ENCODE peak calls at places on chromosomes 2 and 18, in five cellular contexts. K is H9; D is naive thymus-derived CD4-positive, alpha-beta T cell; X is right cardiac atrium; I is IMR-90. B is an unnamed sample.
A peak's percentile ranks its signal among the peaks of the same experiment; 100 is the strongest.

GRCh38 chr2:126656311-126657145 is 570 bp downstream of the GYPC start:
- DNase-seq in K (peak; percentile 52), D (peak; percentile 40), X (peak; percentile 80), I (peak; percentile 31), B (peak; percentile 52)

GRCh38 chr2:28590496-28591301 is 94.8 kb downstream of the PLB1 start:
- DNase-seq in K (no peak), D (no peak), X (peak; percentile 59), I (no peak), B (peak; percentile 43)

GRCh38 chr2:152054593-152054992 is 44.3 kb downstream of the CACNB4 start:
- DNase-seq in K (no peak), D (no peak), X (no peak), I (peak; percentile 65), B (no peak)

GRCh38 chr2:121099329-121100318 is 185.4 kb downstream of the TFCP2L1 start:
- DNase-seq in K (peak; percentile 71), D (no peak), X (peak; percentile 61), I (no peak), B (peak; percentile 44)

GRCh38 chr2:8615252-8616083 is 66.4 kb upstream of the ID2 start:
- DNase-seq in K (no peak), D (no peak), X (peak; percentile 71), I (no peak), B (no peak)

GRCh38 chr2:86704482-86704971 is 15.6 kb upstream of the RMND5A start:
- DNase-seq in K (no peak), D (no peak), X (peak; percentile 43), I (peak; percentile 78), B (peak; percentile 77)

GRCh38 chr2:9249036-9249800 is 42.6 kb downstream of the ASAP2 start:
- DNase-seq in K (no peak), D (no peak), X (no peak), I (peak; percentile 55), B (peak; percentile 43)

GRCh38 chr2:226190479-226191252 is 609.0 kb downstream of the IRS1 start:
- DNase-seq in K (no peak), D (no peak), X (no peak), I (peak; percentile 31), B (no peak)

GRCh38 chr2:84474176-84474575 is 15.1 kb upstream of the SUCLG1 start:
- DNase-seq in K (no peak), D (no peak), X (no peak), I (no peak), B (no peak)

GRCh38 chr2:72988726-72989273 is 71.5 kb downstream of the EMX1 start:
- DNase-seq in K (peak; percentile 7), D (no peak), X (no peak), I (no peak), B (peak; percentile 3)

GRCh38 chr2:12824304-12824761 is 107.6 kb downstream of the TRIB2 start:
- DNase-seq in K (no peak), D (no peak), X (peak; percentile 73), I (peak; percentile 44), B (peak; percentile 72)

GRCh38 chr2:23661276-23662050 is 265.5 kb downstream of the ATAD2B start:
- DNase-seq in K (no peak), D (no peak), X (no peak), I (no peak), B (no peak)

GRCh38 chr2:43218221-43218549 is 8.2 kb downstream of the ZFP36L2 start:
- DNase-seq in K (no peak), D (no peak), X (no peak), I (peak; percentile 47), B (no peak)

GRCh38 chr2:105674406-105674805 is 70.3 kb upstream of the NCK2 start:
- DNase-seq in K (no peak), D (no peak), X (no peak), I (no peak), B (peak; percentile 47)

GRCh38 chr2:233799716-233800115 is 21.6 kb downstream of the MROH2A start:
- DNase-seq in K (no peak), D (no peak), X (no peak), I (no peak), B (no peak)

GRCh38 chr2:232831496-232831895 is 38.6 kb upstream of the SNORC start:
- DNase-seq in K (no peak), D (no peak), X (no peak), I (no peak), B (no peak)

GRCh38 chr2:170222298-170222697 is 44.4 kb downstream of the MYO3B start:
- DNase-seq in K (peak; percentile 47), D (no peak), X (no peak), I (peak; percentile 43), B (no peak)

GRCh38 chr2:212173771-212174510 is 364.7 kb downstream of the ERBB4 start:
- DNase-seq in K (no peak), D (no peak), X (no peak), I (peak; percentile 19), B (no peak)

GRCh38 chr2:238362611-238363010 is 42.3 kb downstream of the TRAF3IP1 start:
- DNase-seq in K (no peak), D (no peak), X (peak; percentile 67), I (no peak), B (no peak)

GRCh38 chr2:65500319-65501040 is 68.1 kb upstream of the SPRED2 start:
- DNase-seq in K (no peak), D (no peak), X (no peak), I (no peak), B (no peak)

DNA sequence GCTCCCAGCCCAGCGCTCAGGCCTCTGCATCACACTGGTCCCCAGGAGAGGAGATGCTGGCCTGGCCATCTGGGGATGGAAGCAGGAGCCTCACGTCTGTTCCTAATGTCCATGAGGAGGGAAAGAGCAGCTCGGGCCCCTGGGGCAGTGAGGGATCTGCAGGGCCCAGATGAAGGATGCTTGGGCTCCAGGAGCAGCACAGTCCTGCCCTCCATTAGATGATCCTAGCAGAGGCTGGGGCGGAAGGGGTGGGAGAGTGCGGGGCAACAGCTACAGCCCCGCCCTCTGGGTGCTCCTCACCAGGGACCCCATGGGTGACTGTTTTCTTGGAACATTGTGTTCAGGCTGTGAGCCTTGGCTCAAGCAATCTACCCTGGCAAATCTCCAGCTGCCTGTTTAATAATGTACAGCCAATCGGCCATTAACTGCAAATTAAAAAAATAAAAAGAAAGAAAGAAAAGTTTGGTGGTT is 49.7 kb downstream of the TNS1 start:
- DNase-seq in K (no peak), D (no peak), X (peak; percentile 87), I (no peak), B (no peak)
- H3K4me1 ChIP-seq in K (no peaks in the 10 kb centered on the region), D (no peaks in the 10 kb centered on the region), X (peaks cover 61% of the 10 kb centered on the region), I (peaks cover 21% of the 10 kb centered on the region), B (peaks cover 97% of the 10 kb centered on the region)

GRCh38 chr18:4369726-4370125 is 85.4 kb downstream of the DLGAP1 start:
- DNase-seq in K (no peak), D (no peak), X (no peak), I (no peak), B (no peak)
- H3K27me3 ChIP-seq in K (no peaks in the 10 kb centered on the region), D (no peaks in the 10 kb centered on the region), X (no peaks in the 10 kb centered on the region), I (no peaks in the 10 kb centered on the region), B (no peaks in the 10 kb centered on the region)

DNA sequence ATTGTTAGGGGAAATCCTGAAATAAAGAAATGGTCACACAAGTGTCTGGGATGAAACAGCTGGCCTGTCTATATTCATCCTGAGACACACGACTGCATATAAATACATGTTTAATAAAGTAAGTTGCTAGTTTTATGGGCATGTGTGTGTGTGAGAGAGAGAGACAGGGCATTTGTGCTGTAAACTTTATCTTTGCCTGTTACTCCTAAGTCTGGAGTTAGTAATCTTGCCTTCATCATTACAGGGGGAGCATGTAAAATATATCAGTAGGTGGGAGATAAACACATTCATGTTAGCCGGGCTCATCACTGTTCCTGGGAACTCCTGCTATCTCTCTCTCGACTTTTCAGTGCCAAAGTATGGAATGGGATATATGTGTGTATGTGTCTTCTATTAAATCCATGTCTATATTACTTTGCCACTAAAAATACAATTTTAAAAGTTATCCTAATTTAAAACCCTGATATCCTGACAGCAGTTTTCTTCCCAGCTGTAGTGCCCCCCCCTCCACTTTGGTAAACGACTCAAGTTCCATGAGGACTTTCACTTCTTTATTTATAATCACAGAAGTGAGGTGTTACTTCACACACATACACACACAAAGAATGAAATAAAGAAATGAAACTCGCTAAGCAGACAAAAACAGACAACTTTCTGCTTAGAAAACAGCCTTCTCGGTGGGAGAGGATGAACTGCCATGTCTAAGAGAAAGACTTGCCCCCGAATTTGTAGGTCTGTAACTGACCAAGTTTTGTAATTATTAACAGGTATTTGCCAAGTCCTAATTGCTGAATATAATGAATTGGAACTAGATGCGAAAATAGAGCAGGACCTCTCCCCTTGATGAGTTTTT is 949 bp downstream of the ZEB2 start:
- DNase-seq in K (no peak), D (no peak), X (no peak), I (no peak), B (no peak)
- H3K4me1 ChIP-seq in K (peaks cover 6% of the 10 kb centered on the region), D (peaks cover 19% of the 10 kb centered on the region), X (no peaks in the 10 kb centered on the region), I (peaks cover 6% of the 10 kb centered on the region), B (peaks cover 13% of the 10 kb centered on the region)

GRCh38 chr2:85667561-85668008 is 414 bp downstream of the SFTPB start:
- DNase-seq in K (no peak), D (no peak), X (no peak), I (no peak), B (no peak)

GRCh38 chr2:85668009-85668856 is at the start of gene SFTPB:
- DNase-seq in K (no peak), D (no peak), X (no peak), I (peak; percentile 44), B (no peak)

GRCh38 chr2:85666016-85666415 is 2.0 kb downstream of the SFTPB start:
- DNase-seq in K (no peak), D (no peak), X (no peak), I (no peak), B (no peak)

GRCh38 chr2:85666435-85666924 is 1.5 kb downstream of the SFTPB start:
- DNase-seq in K (no peak), D (no peak), X (no peak), I (no peak), B (no peak)

GRCh38 chr2:85666937-85667336 is 1.1 kb downstream of the SFTPB start:
- DNase-seq in K (no peak), D (no peak), X (no peak), I (no peak), B (no peak)
- H3K27me3 ChIP-seq in K (no peaks in the 10 kb centered on the region), D (no peaks in the 10 kb centered on the region), X (no peaks in the 10 kb centered on the region), I (peaks cover 3% of the 10 kb centered on the region), B (no peaks in the 10 kb centered on the region)

GRCh38 chr2:136048886-136049832 is 63.7 kb upstream of the DARS1 start:
- DNase-seq in K (no peak), D (no peak), X (no peak), I (no peak), B (no peak)
- H3K4me1 ChIP-seq in K (no peaks in the 10 kb centered on the region), D (peaks cover 51% of the 10 kb centered on the region), X (no peaks in the 10 kb centered on the region), I (no peaks in the 10 kb centered on the region), B (no peaks in the 10 kb centered on the region)

GRCh38 chr2:98346259-98347236 is at the start of gene CNGA3:
- DNase-seq in K (peak; percentile 65), D (peak; percentile 19), X (peak; percentile 61), I (peak; percentile 6), B (no peak)
- H3K27me3 ChIP-seq in K (peaks cover 42% of the 10 kb centered on the region), D (peaks cover 7% of the 10 kb centered on the region), X (no peaks in the 10 kb centered on the region), I (peaks cover 74% of the 10 kb centered on the region), B (peaks cover 31% of the 10 kb centered on the region)

GRCh38 chr2:37633838-37634237 is 37.6 kb downstream of the CDC42EP3 start:
- DNase-seq in K (no peak), D (no peak), X (no peak), I (no peak), B (no peak)

GRCh38 chr2:37631698-37632097 is 39.7 kb downstream of the CDC42EP3 start:
- DNase-seq in K (no peak), D (no peak), X (no peak), I (no peak), B (no peak)

GRCh38 chr2:37631292-37631691 is 40.1 kb downstream of the CDC42EP3 start:
- DNase-seq in K (no peak), D (no peak), X (no peak), I (no peak), B (no peak)

GRCh38 chr2:37633234-37633633 is 38.2 kb downstream of the CDC42EP3 start:
- DNase-seq in K (no peak), D (no peak), X (no peak), I (no peak), B (no peak)

GRCh38 chr2:37632310-37632709 is 39.1 kb downstream of the CDC42EP3 start:
- DNase-seq in K (no peak), D (no peak), X (no peak), I (peak; percentile 49), B (no peak)
- H3K4me1 ChIP-seq in K (no peaks in the 10 kb centered on the region), D (peaks cover 53% of the 10 kb centered on the region), X (peaks cover 2% of the 10 kb centered on the region), I (peaks cover 19% of the 10 kb centered on the region), B (peaks cover 10% of the 10 kb centered on the region)

B was measured in heart left ventricle.